ENCODE peak calls at places on chromosomes 5 and 9, in five cellular contexts. X, O, E, Y and K are unnamed samples.

GRCh38 chr9:96417610-96418073 is 528 bp downstream of the ZNF367 start:
- DNase-seq in X (no peak), Y (peak; percentile 38), O (no peak), E (peak; percentile 92), K (no peak)

GRCh38 chr9:36101916-36102741 is 34.4 kb upstream of the GLIPR2 start:
- DNase-seq in X (peak; percentile 66), Y (no peak), E (no peak), O (no peak), K (peak; percentile 8)

GRCh38 chr5:155878991-155879575 is 447.9 kb upstream of the SGCD start:
- DNase-seq in X (no peak), O (no peak), E (no peak), Y (no peak), K (no peak)

GRCh38 chr9:110126986-110127864 is 80.7 kb downstream of the C9orf152 start:
- DNase-seq in E (peak; percentile 78), X (no peak), O (no peak), Y (peak; percentile 81), K (peak; percentile 31)

GRCh38 chr5:68848086-68848485 is 245.7 kb upstream of the SLC30A5 start:
- DNase-seq in Y (no peak), X (no peak), E (no peak), O (no peak), K (no peak)

GRCh38 chr5:62791059-62791458 is 212.4 kb downstream of the LRRC70 start:
- DNase-seq in Y (no peak), X (peak; percentile 7), E (no peak), O (no peak), K (peak; percentile 4)

GRCh38 chr5:4907636-4908035 is 232.5 kb upstream of the ADAMTS16 start:
- DNase-seq in O (no peak), X (no peak), E (no peak), Y (no peak), K (no peak)

GRCh38 chr9:3028535-3028934 is 184.6 kb upstream of the PUM3 start:
- DNase-seq in O (no peak), E (no peak), X (no peak), Y (no peak), K (no peak)

GRCh38 chr9:105858877-105859276 is 164.5 kb downstream of the TMEM38B start:
- DNase-seq in O (no peak), Y (no peak), X (no peak), E (no peak), K (no peak)

GRCh38 chr5:120544043-120544442 is 79.9 kb downstream of the PRR16 start:
- DNase-seq in X (no peak), Y (no peak), E (no peak), O (no peak), K (no peak)

GRCh38 chr5:60260658-60261057 is 367.1 kb upstream of the PDE4D start:
- DNase-seq in Y (no peak), O (no peak), E (no peak), X (no peak), K (no peak)

GRCh38 chr9:23321049-23321448 is 505.0 kb downstream of the ELAVL2 start:
- DNase-seq in E (no peak), O (no peak), Y (no peak), X (no peak), K (no peak)

GRCh38 chr5:151751091-151751490 is 7.3 kb downstream of the ATOX1 start:
- DNase-seq in X (no peak), O (no peak), Y (no peak), E (no peak), K (no peak)

GRCh38 chr5:178404987-178405386 is 172.4 kb upstream of the PHYKPL start:
- DNase-seq in O (no peak), E (no peak), Y (no peak), X (no peak), K (no peak)

GRCh38 chr9:125852386-125852785 is 105.2 kb downstream of the PBX3 start:
- DNase-seq in E (no peak), O (no peak), X (no peak), Y (no peak), K (no peak)

GRCh38 chr5:143771229-143772001 is 40.5 kb upstream of the HMHB1 start:
- DNase-seq in X (no peak), E (no peak), O (no peak), Y (no peak), K (no peak)

GRCh38 chr5:7392401-7393024 is 3.4 kb upstream of the ADCY2 start:
- DNase-seq in O (no peak), E (no peak), Y (peak; percentile 33), X (no peak), K (no peak)

GRCh38 chr9:21974542-21975409 is 19.4 kb downstream of the CDKN2A start:
- DNase-seq in O (no peak), Y (no peak), E (peak; percentile 83), X (peak; percentile 29), K (peak; percentile 44)

GRCh38 chr5:159759791-159760300 is 156.4 kb upstream of the ADRA1B start:
- DNase-seq in O (no peak), E (no peak), X (no peak), Y (no peak), K (no peak)

GRCh38 chr5:43396762-43397304 is 15.4 kb downstream of the CCL28 start:
- DNase-seq in X (no peak), O (no peak), Y (peak; percentile 39), E (peak; percentile 92), K (peak; percentile 66)

GRCh38 chr9:137785704-137786161 is 91.8 kb upstream of the CACNA1B start:
- DNase-seq in X (no peak), Y (no peak), O (no peak), E (peak; percentile 39), K (no peak)

GRCh38 chr5:69046375-69046957 is 47.3 kb upstream of the SLC30A5 start:
- DNase-seq in X (no peak), O (no peak), E (no peak), Y (no peak), K (peak; percentile 89)

GRCh38 chr9:36436909-36437308 is 36.8 kb upstream of the RNF38 start:
- DNase-seq in E (no peak), X (no peak), O (no peak), Y (no peak), K (no peak)

GRCh38 chr5:120306331-120306730 is 157.8 kb upstream of the PRR16 start:
- DNase-seq in X (no peak), E (no peak), O (no peak), Y (no peak), K (no peak)

GRCh38 chr9:109551651-109552050 is 53.5 kb upstream of the PTPN3 start:
- DNase-seq in O (no peak), E (no peak), X (no peak), Y (no peak), K (no peak)

GRCh38 chr5:33105521-33105941 is 335.2 kb upstream of the TARS1 start:
- DNase-seq in E (no peak), O (no peak), Y (no peak), X (no peak), K (no peak)

GRCh38 chr5:43386960-43387362 is 25.2 kb downstream of the CCL28 start:
- DNase-seq in X (no peak), E (no peak), O (no peak), Y (no peak), K (no peak)

GRCh38 chr5:150142800-150143724 is 12.6 kb downstream of the PDGFRB start:
- DNase-seq in O (no peak), X (peak; percentile 33), E (no peak), Y (peak; percentile 90), K (peak; percentile 24)
- TF ChIP-seq POLR2A in O (peak; percentile 18), X (no peak), E (no peak), Y (no peak), K (no peak)

DNA sequence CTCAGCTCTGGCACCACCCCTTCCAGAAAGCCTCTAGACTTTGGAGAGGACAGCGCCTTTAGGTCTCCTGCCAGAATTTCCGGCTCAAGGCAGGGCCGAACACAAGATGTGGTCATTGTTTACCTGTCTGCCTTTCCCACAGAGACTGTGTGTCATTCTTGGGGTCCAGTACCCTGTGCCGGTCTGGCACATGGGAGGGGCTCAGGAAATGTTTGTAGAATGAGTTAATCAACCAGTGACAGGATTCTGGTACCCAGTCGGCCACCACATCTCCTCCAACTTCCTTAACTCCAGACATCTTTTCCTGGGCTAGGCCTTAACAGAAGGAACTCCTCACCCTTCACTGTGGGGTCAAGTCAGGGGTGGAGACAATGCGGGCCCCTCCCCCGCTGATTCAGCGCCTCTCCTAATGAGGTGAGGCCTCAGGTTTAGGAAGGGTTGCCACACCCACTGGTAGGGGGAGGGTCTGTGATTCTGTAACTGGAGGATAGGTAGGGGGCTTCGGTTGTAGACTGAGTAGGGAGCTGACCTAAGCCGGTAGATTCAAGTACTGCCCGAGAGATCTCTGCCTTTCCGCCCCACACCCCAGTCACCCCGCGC is 29.3 kb downstream of the PCDH1 start:
- DNase-seq in X (no peak), E (no peak), Y (peak; percentile 53), O (no peak), K (no peak)
- TF ChIP-seq POLR2A in X (no peak), E (no peak), Y (no peak), O (no peak), K (no peak)

DNA sequence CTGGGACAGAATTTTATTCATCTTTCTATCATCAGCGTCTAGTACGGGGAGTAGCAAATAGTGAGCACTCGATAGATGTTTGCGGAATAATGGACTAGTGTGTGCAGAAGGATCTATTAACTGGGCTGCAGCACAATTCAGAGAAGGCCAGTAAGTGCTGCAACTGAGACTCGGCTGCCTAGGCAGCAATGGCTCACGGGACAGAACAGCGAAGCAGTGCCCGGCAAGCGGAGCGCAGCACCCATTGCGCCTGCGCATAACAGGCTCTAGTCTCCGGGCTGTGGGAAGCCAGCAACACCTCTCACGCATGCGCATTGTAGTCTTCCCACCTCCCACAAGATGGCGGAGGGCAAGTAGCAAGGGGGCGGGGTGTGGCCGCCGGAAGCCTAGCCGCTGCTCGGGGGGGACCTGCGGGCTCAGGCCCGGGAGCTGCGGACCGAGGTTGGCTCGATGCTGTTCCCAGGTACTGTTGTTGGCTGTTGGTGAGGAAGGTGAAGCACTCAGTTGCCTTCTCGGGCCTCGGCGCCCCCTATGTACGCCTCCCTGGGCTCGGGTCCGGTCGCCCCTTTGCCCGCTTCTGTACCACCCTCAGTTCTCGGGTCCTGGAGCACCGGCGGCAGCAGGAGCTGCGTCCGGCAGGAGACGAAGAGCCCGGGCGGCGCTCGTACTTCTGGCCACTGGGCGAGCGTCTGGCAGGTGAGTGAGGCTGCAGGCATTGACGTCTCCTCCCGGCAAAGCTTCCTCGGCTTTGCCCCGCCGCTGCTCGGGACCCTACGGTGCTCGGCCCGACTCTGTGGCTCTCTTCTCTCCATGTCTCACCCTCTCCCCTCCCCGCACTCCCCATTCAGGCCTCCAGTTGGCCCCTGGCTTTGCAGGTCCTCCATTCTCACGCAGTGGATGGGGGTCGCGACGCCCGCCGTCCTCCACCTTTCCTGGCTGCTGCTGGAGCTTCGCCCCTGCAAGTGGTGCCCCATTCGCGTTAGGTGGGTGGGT is 30.2 kb upstream of the APC start:
- DNase-seq in O (peak; percentile 86), Y (peak; percentile 98), E (peak; percentile 99), X (peak; percentile 96), K (peak; percentile 99)
- TF ChIP-seq POLR2A in O (peak; percentile 67), Y (peak; percentile 58), E (no peak), X (peak; percentile 92), K (peak; percentile 93)

DNA sequence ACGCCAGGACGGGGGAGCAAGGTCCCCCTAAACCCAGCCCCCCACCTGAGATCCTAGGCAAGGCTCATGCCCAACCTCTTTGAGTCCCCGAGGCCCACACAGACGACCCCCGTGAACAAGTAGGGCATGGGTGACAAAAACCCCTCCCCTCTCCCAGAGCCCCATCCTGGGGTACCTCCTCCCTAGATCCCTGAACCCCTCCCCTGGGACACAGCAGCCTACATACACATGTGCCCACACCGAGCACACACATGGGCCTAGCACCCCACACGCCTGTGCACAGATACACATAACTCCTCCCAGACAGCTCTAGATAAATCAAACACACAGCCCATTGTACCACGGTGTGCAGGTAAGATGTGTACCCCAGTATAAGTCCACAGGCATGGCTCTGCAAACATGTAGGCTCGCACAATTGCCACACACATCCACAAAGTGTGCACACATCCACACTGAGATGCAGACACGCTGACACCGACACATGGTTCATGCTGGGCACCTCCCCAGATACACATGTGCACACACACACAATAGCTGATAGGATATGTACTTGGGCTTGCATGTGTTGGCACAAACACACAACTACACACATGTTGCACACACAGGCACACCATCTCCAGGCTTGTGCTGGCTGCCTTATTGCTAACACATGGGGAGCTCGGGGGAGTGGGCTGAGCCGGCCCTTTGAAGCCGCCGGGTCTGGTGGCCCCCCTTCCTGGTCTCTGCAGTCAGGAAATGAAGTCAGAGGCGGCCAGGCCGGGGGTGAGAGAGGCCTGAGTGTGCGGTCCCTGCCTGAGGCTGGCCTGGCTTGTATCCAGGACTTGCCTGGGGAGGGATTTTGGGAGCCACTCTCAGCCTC is 30.3 kb downstream of the GOLGA2 start:
- DNase-seq in E (no peak), Y (no peak), X (no peak), O (no peak), K (no peak)
- TF ChIP-seq POLR2A in E (no peak), Y (no peak), X (no peak), O (no peak), K (no peak)